ENCODE peak calls at places on chromosomes 12 and 14, in five cellular contexts. F is astrocyte, P is neural progenitor cell, A is fibroblast of lung, M is DND-41. B is an unnamed sample.

GRCh38 chr12:88643685-88644084 is 63.4 kb upstream of the KITLG start:
- DNase-seq in F (no peak), P (no peak), A (peak; percentile 46), M (no peak), B (no peak)

GRCh38 chr14:75259510-75259855 is 19.1 kb upstream of the FOS start:
- DNase-seq in F (peak; percentile 62), P (no peak), A (peak; percentile 75), M (no peak), B (peak; percentile 62)

GRCh38 chr12:110039085-110039807 is 9.1 kb downstream of the C12orf76 start:
- DNase-seq in F (peak; percentile 94), P (no peak), A (peak; percentile 81), M (no peak), B (peak; percentile 93)

GRCh38 chr14:74500417-74501134 is 7.0 kb downstream of the ISCA2 start:
- DNase-seq in F (no peak), P (peak; percentile 68), A (no peak), M (no peak), B (no peak)

GRCh38 chr12:46518729-46519128 is 146.2 kb upstream of the SLC38A2 start:
- DNase-seq in F (no peak), P (no peak), A (peak; percentile 37), M (no peak), B (no peak)

GRCh38 chr14:96086574-96087077 is 47.5 kb downstream of the C14orf132 start:
- DNase-seq in F (peak; percentile 66), P (no peak), A (peak; percentile 42), M (no peak), B (peak; percentile 94)

GRCh38 chr12:12511021-12511783 is 51.5 kb downstream of the DUSP16 start:
- DNase-seq in F (peak; percentile 16), P (no peak), A (no peak), M (no peak), B (no peak)

GRCh38 chr12:128811806-128812205 is 12.0 kb downstream of the SLC15A4 start:
- DNase-seq in F (no peak), P (no peak), A (no peak), M (no peak), B (no peak)

GRCh38 chr14:75278422-75279152 is at the start of gene FOS:
- DNase-seq in F (peak; percentile 92), P (peak; percentile 94), A (peak; percentile 97), M (peak; percentile 91), B (peak; percentile 99)

GRCh38 chr12:2390850-2391390 is 338.1 kb downstream of the CACNA1C start:
- DNase-seq in F (no peak), P (no peak), A (no peak), M (no peak), B (no peak)

GRCh38 chr14:69573841-69574265 is 818 bp downstream of the CCDC177 start:
- DNase-seq in F (no peak), P (peak; percentile 95), A (peak; percentile 5), M (no peak), B (peak; percentile 87)

GRCh38 chr12:1839956-1840550 is 19.7 kb downstream of the LRTM2 start:
- DNase-seq in F (no peak), P (no peak), A (no peak), M (no peak), B (peak; percentile 26)

GRCh38 chr12:45216297-45216982 is 545 bp downstream of the ANO6 start:
- DNase-seq in F (peak; percentile 32), P (peak; percentile 81), A (peak; percentile 48), M (peak; percentile 64), B (no peak)

GRCh38 chr12:119328111-119328510 is 6.4 kb upstream of the CCDC60 start:
- DNase-seq in F (no peak), P (peak; percentile 63), A (no peak), M (peak; percentile 9), B (no peak)

GRCh38 chr12:116820077-116820656 is 61.1 kb downstream of the HRK start:
- DNase-seq in F (no peak), P (no peak), A (no peak), M (no peak), B (no peak)

GRCh38 chr12:49244161-49244560 is 20.7 kb upstream of the TUBA1C start:
- DNase-seq in F (peak; percentile 85), P (no peak), A (peak; percentile 60), M (no peak), B (no peak)

GRCh38 chr12:116495260-116495659 is 63.9 kb upstream of the MAP1LC3B2 start:
- DNase-seq in F (peak; percentile 66), P (peak; percentile 23), A (no peak), M (no peak), B (peak; percentile 69)

GRCh38 chr12:117441751-117442150 is 80.3 kb upstream of the NOS1 start:
- DNase-seq in F (peak; percentile 43), P (no peak), A (no peak), M (no peak), B (no peak)

GRCh38 chr12:1811281-1811947 is 9.0 kb upstream of the LRTM2 start:
- DNase-seq in F (peak; percentile 69), P (no peak), A (peak; percentile 48), M (no peak), B (peak; percentile 65)

GRCh38 chr14:71086571-71086970 is 179.3 kb downstream of the PCNX1 start:
- DNase-seq in F (peak; percentile 13), P (peak; percentile 78), A (no peak), M (no peak), B (no peak)

GRCh38 chr14:31084385-31084784 is 58.2 kb upstream of the STRN3 start:
- DNase-seq in F (no peak), P (peak; percentile 29), A (no peak), M (no peak), B (no peak)

DNA sequence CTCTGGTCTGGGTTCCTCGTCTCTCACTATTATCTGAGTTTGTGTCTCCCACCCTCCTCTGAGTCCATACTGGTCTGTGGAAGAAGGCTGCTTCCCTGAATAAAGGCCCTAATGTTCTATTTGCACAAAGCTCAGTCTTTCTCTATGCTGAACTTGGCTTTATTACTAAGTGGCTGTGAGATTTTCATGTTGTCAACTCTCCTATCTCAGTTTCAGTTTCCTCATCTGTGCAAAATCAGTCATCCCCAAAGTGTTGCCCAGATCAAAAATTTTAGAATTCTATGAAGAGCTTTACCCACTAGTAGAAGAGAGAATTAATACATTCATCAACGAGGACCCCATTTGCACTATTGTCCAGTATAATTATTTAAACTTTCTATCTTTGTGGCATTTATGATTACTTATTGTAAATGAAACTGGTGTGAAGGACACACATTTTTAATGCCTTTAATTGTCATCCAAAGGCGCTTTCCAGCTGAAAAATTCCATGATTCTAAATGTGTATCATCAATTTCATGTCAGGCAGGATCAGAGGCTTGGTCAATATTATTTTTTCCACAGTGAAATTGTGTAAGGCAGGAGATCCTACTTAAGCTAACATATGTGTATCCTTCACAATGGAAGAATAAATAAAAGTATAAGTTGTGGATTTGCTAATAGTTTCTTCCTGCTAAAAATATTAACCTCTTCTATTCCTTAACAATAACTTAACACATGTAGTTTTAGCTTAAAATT is 79.1 kb upstream of the EEA1 start:
- DNase-seq in F (no peak), P (no peak), A (no peak), M (no peak), B (no peak)
- H3K4me1 ChIP-seq in F (no peaks in the 10 kb centered on the region), P (peaks cover 21% of the 10 kb centered on the region), A (no peaks in the 10 kb centered on the region), M (no peaks in the 10 kb centered on the region), B (no peaks in the 10 kb centered on the region)

GRCh38 chr12:76784600-76785051 is 20.7 kb downstream of the ZDHHC17 start:
- DNase-seq in F (peak; percentile 85), P (no peak), A (peak; percentile 66), M (no peak), B (peak; percentile 72)

GRCh38 chr12:76778358-76778757 is 14.4 kb downstream of the ZDHHC17 start:
- DNase-seq in F (no peak), P (no peak), A (no peak), M (no peak), B (no peak)

GRCh38 chr12:76785407-76785806 is 21.5 kb downstream of the ZDHHC17 start:
- DNase-seq in F (no peak), P (no peak), A (no peak), M (no peak), B (no peak)

GRCh38 chr12:76781321-76781720 is 17.4 kb downstream of the ZDHHC17 start:
- DNase-seq in F (no peak), P (no peak), A (no peak), M (no peak), B (no peak)

DNA sequence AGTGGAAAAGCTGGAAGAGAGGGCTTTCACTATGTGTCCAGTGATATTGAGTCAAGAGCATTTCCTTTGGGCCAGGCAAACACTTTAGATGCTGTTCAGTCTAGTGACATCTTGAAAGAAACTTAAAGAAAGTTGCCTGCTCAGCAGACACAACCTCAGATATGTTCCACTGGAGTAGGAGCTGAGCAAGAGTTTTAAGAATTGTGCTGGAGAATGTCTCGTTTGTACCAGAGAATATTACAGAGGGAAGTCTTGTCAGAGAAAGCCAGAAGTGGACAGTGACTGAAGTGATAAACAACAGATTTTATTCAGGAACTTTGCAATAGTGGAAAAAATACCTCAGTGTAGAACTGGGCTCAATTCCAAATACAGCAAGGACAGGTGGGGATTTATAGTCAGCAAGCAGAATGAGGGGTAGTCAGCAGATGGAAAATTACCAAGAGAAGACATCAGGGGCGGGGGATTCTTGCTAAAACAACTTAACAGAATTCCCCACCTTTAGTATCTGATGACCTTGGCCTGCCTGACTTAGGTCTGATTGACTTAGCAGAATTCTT is 18.6 kb downstream of the ZDHHC17 start:
- DNase-seq in F (no peak), P (no peak), A (no peak), M (no peak), B (no peak)
- H3K79me2 ChIP-seq in F (peaks cover 99% of the 10 kb centered on the region), P (peaks cover 100% of the 10 kb centered on the region), A (peaks cover 39% of the 10 kb centered on the region), M (peaks cover 92% of the 10 kb centered on the region), B (peaks cover 88% of the 10 kb centered on the region)

GRCh38 chr14:22733829-22734228 is 32.7 kb upstream of the OXA1L start:
- DNase-seq in F (no peak), P (no peak), A (no peak), M (no peak), B (no peak)

GRCh38 chr14:22740020-22740419 is 26.5 kb upstream of the OXA1L start:
- DNase-seq in F (no peak), P (no peak), A (no peak), M (no peak), B (no peak)

GRCh38 chr14:22739423-22739822 is 27.1 kb upstream of the OXA1L start:
- DNase-seq in F (no peak), P (no peak), A (no peak), M (no peak), B (no peak)

GRCh38 chr14:22735096-22735495 is 31.4 kb upstream of the OXA1L start:
- DNase-seq in F (no peak), P (no peak), A (no peak), M (no peak), B (no peak)

DNA sequence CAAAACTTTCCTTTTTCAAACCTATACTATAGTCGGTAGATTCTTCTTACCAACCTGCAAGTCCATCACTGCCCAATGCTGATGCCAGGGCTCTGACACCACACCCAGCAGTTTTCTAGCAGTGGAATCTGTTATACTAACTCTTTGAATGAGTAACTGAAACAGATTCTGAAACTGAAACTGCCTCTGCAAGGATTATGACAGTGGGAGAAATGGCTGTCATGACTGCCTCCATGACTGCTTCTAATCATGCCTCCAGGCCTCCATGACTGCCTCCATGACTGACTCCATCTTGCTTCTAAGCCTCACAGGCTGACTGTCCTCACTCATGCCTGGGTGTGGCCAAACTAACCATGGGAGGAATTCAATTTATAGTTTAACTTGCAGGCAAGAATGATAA is 29.4 kb upstream of the OXA1L start:
- DNase-seq in F (no peak), P (no peak), A (no peak), M (no peak), B (peak; percentile 37)
- H2AFZ ChIP-seq in F (no peak overlapping the region), P (no peak overlapping the region), A (peak overlapping the region; percentile 11), M (no peak overlapping the region), B (peak overlapping the region; percentile 63)

DNA sequence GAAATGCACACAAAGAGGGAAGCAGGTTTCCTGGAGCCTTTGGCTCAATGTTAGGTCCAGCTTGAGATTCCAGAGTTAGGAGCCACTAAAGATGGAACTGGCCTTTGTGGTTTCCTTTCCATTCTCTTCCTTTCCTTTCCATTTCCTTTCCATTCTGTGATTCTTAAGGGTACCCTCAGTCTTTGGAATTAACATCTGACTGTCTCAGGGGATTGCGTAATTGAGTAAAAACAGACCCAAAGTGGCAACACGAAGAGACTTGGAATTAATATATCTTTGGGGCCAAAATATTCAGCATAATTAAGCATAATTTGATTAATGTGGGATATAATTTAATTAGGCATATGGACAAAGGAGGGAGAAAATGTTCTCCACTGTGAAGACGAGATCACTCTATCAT is 205.6 kb downstream of the CRADD start:
- DNase-seq in F (no peak), P (no peak), A (no peak), M (no peak), B (no peak)
- H3K4me1 ChIP-seq in F (peaks cover 48% of the 10 kb centered on the region), P (no peaks in the 10 kb centered on the region), A (peaks cover 2% of the 10 kb centered on the region), M (peaks cover 21% of the 10 kb centered on the region), B (peaks cover 64% of the 10 kb centered on the region)